ENCODE peak calls at places on chromosomes 13 and 19, in eight cellular contexts. S is kidney tubule cell; F is hepatocyte; Y is globus pallidus; Q is ascending aorta; Z is esophagus squamous epithelium; O is EH; T is stimulated activated CD8-positive, alpha-beta memory T cell treated with anti-CD3 and anti-CD28 coated beads, Interleukin-7, amount 100 ng/mL, for 4 hours. N is an unnamed sample.

GRCh38 chr19:32866564-32867265 is 2.9 kb downstream of the SLC7A9 start:
- DNase-seq in S (no peak), F (no peak), Y (no peak), Q (no peak), Z (no peak), O (no peak), T (no peak), N (no peak)

GRCh38 chr19:6765738-6766356 is 1.4 kb downstream of the SH2D3A start:
- DNase-seq in S (peak; percentile 96), F (peak; percentile 94), Y (no peak), Q (no peak), Z (no peak), O (no peak), T (no peak), N (no peak)

GRCh38 chr13:37194428-37194861 is 89.0 kb upstream of the CSNK1A1L start:
- DNase-seq in S (no peak), F (no peak), Y (no peak), Q (no peak), Z (no peak), O (peak; percentile 95), T (no peak), N (no peak)

GRCh38 chr19:38769635-38770211 is 3.6 kb downstream of the LGALS7 start:
- DNase-seq in S (peak; percentile 74), F (peak; percentile 79), Y (peak; percentile 45), Q (peak; percentile 60), Z (peak; percentile 76), O (peak; percentile 72), T (peak; percentile 86), N (peak; percentile 91)

GRCh38 chr19:48342841-48343540 is 17.6 kb downstream of the EMP3 start:
- DNase-seq in S (no peak), F (no peak), Y (no peak), Q (no peak), Z (no peak), O (peak; percentile 61), T (no peak), N (no peak)

GRCh38 chr13:110306960-110307696 is at the start of the genes COL4A1 and COL4A2:
- DNase-seq in S (peak; percentile 88), F (peak; percentile 83), Y (no peak), Q (no peak), Z (no peak), O (peak; percentile 84), T (no peak), N (no peak)

GRCh38 chr19:839146-839872 is 1.5 kb upstream of the PRTN3 start:
- DNase-seq in S (no peak), F (no peak), Y (no peak), Q (no peak), Z (no peak), O (no peak), T (no peak), N (no peak)

GRCh38 chr13:58051807-58052375 is 420.3 kb downstream of the PCDH17 start:
- DNase-seq in S (no peak), F (no peak), Y (no peak), Q (no peak), Z (no peak), O (no peak), T (no peak), N (no peak)

GRCh38 chr13:22505489-22505888 is 675.3 kb upstream of the SGCG start:
- DNase-seq in S (no peak), F (no peak), Y (no peak), Q (no peak), Z (no peak), O (no peak), T (no peak), N (no peak)

GRCh38 chr19:42555317-42555716 is 27.0 kb upstream of the CEACAM1 start:
- DNase-seq in S (no peak), F (no peak), Y (peak; percentile 42), Q (no peak), Z (no peak), O (no peak), T (no peak), N (no peak)

GRCh38 chr19:45973564-45974338 is at the start of gene NOVA2:
- DNase-seq in S (peak; percentile 32), F (peak; percentile 70), Y (peak; percentile 84), Q (no peak), Z (no peak), O (peak; percentile 62), T (no peak), N (no peak)

GRCh38 chr13:71412231-71412630 is 454.8 kb downstream of the DACH1 start:
- DNase-seq in S (no peak), F (no peak), Y (no peak), Q (no peak), Z (no peak), O (no peak), T (no peak), N (no peak)

GRCh38 chr13:80655778-80656518 is 315.0 kb upstream of the SPRY2 start:
- DNase-seq in S (no peak), F (no peak), Y (no peak), Q (no peak), Z (no peak), O (no peak), T (no peak), N (no peak)

GRCh38 chr13:38897521-38897920 is 93.1 kb downstream of the STOML3 start:
- DNase-seq in S (peak; percentile 88), F (no peak), Y (no peak), Q (no peak), Z (no peak), O (no peak), T (no peak), N (no peak)

GRCh38 chr13:39895254-39895653 is 239.8 kb downstream of the COG6 start:
- DNase-seq in S (no peak), F (no peak), Y (no peak), Q (no peak), Z (no peak), O (peak; percentile 49), T (no peak), N (no peak)

GRCh38 chr13:45909724-45910123 is 58.2 kb upstream of the SIAH3 start:
- DNase-seq in S (no peak), F (no peak), Y (no peak), Q (no peak), Z (no peak), O (peak; percentile 5), T (no peak), N (no peak)

GRCh38 chr13:112141643-112142400 is 74.9 kb downstream of the SOX1 start:
- DNase-seq in S (no peak), F (no peak), Y (no peak), Q (no peak), Z (no peak), O (no peak), T (no peak), N (no peak)

N was measured in omental fat pad.